ENCODE peak calls at places on chromosomes 4 and X, in eight cellular contexts. G, X, K, Q, J, C, T and V are unnamed samples. For H3K27me3, the result is how much of the 10 kb centered on the place peaks cover.

GRCh38 chrX:19440713-19441112 is 74.6 kb downstream of the MAP3K15 start:
- DNase-seq in G (no peak), T (no peak), Q (no peak), J (no peak), C (peak), X (no peak), K (no peak), V (no peak)

GRCh38 chr4:148007303-148007702 is 275.4 kb downstream of the ARHGAP10 start:
- DNase-seq in T (no peak), Q (peak), J (no peak), K (no peak), C (peak), G (no peak), X (no peak), V (no peak)

GRCh38 chr4:61374612-61374920 is 174.4 kb downstream of the ADGRL3 start:
- DNase-seq in T (no peak), K (no peak), G (no peak), X (no peak), C (peak), Q (no peak), J (no peak), V (no peak)

GRCh38 chr4:94746746-94747145 is 11.0 kb upstream of the BMPR1B start:
- DNase-seq in J (no peak), Q (no peak), G (no peak), C (no peak), T (no peak), X (no peak), K (no peak), V (no peak)

GRCh38 chrX:13752646-13753045 is 18.1 kb downstream of the OFD1 start:
- DNase-seq in T (no peak), G (no peak), X (no peak), J (no peak), Q (no peak), C (no peak), K (no peak), V (no peak)

GRCh38 chrX:13028871-13029336 is 15.5 kb downstream of the FAM9C start:
- DNase-seq in C (no peak), T (no peak), G (no peak), J (no peak), K (no peak), Q (peak), X (no peak), V (no peak)

GRCh38 chr4:67327245-67327860 is 217.9 kb downstream of the CENPC start:
- DNase-seq in K (peak), Q (peak), G (no peak), X (peak), T (peak), J (peak), C (peak), V (peak)

GRCh38 chrX:51860679-51861078 is 32.7 kb upstream of the MAGED1 start:
- DNase-seq in T (no peak), C (peak), J (no peak), K (peak), X (peak), Q (peak), G (no peak), V (no peak)

GRCh38 chr4:47842985-47843384 is 5.1 kb upstream of the CORIN start:
- DNase-seq in G (no peak), K (no peak), X (no peak), C (no peak), Q (no peak), T (no peak), J (no peak), V (no peak)

GRCh38 chrX:110373310-110373709 is 14.7 kb downstream of the RTL9 start:
- DNase-seq in C (no peak), K (no peak), T (no peak), J (no peak), G (no peak), X (no peak), Q (no peak), V (no peak)

GRCh38 chr4:17556498-17556897 is 20.5 kb upstream of the LAP3 start:
- DNase-seq in Q (no peak), K (no peak), T (no peak), X (no peak), C (no peak), J (no peak), G (no peak), V (no peak)

GRCh38 chrX:115462406-115462805 is 98.6 kb upstream of the PLS3 start:
- DNase-seq in G (no peak), X (no peak), J (no peak), C (peak), T (no peak), K (no peak), Q (no peak), V (no peak)

GRCh38 chr4:14994242-14994641 is 8.0 kb upstream of the CPEB2 start:
- DNase-seq in C (peak), J (no peak), G (no peak), K (no peak), X (no peak), Q (no peak), T (no peak), V (no peak)

GRCh38 chrX:42375080-42375479 is 402.9 kb downstream of the PPP1R2C start:
- DNase-seq in K (no peak), T (no peak), Q (peak), C (no peak), G (no peak), X (no peak), J (no peak), V (no peak)

GRCh38 chr4:77203380-77204197 is 46.6 kb downstream of the CCNG2 start:
- DNase-seq in G (no peak), Q (peak), C (peak), K (peak), X (peak), J (peak), T (peak), V (peak)

GRCh38 chr4:54017974-54018373 is 46.4 kb downstream of the CHIC2 start:
- DNase-seq in J (no peak), X (no peak), T (no peak), K (no peak), G (no peak), C (no peak), Q (no peak), V (no peak)

GRCh38 chr4:7192252-7193039 is at the start of gene SORCS2:
- DNase-seq in Q (peak), K (peak), X (peak), J (peak), C (no peak), T (no peak), G (no peak), V (no peak)

GRCh38 chr4:107586321-107586720 is 133.7 kb downstream of the PAPSS1 start:
- DNase-seq in C (no peak), T (no peak), J (no peak), Q (no peak), K (no peak), X (no peak), G (no peak), V (no peak)

GRCh38 chrX:39896951-39897740 is 200.6 kb downstream of the BCOR start:
- DNase-seq in J (peak), T (peak), X (no peak), G (no peak), Q (peak), C (peak), K (no peak), V (no peak)

GRCh38 chrX:34491126-34491525 is 166.0 kb downstream of the TMEM47 start:
- DNase-seq in G (no peak), X (no peak), Q (no peak), K (no peak), C (no peak), J (no peak), T (no peak), V (no peak)

DNA sequence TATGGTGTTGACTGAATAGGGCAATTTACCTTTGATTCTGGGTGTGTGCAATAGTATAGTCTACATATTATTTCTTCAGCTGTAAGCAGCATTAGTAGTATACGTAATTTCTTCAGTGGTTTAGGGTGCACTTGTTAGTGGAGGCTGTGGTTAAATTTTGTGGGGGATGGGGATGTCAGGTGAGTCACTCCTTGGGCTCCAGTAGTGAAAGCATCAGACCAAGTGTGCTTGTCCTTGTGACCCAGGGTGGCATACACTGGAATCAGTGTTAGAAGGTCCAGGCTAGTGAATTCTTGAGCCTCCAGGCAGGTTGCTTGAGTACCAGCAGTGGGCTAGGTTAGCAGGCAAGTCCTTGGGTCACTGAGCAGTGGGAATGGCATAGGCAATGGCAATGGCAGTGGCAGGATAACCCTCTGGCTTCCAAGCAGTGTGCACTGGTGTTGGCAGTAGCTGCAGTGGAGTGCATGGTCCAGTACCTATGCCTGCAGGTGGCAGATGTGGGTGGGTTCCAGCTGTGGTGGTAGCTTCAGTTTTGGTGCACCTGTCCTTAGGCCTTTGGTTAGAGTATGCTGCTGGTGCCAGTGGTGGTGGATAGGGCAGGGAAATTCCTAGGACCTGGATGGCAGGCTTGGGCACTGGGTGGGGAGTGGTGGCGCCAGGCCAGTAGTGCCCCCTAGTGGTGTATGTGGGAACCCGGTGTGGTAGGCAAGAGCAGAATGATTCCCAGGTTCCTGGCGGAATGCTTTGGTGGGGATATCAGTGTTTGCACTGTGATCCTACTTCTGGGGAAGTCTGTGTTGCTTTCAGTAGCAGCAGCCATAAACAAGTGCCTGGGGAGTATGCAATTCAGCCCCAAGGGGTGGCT is 531.0 kb downstream of the SMARCA1 start:
- DNase-seq in C (no peak), T (no peak), J (no peak), X (no peak), Q (no peak), K (peak), G (no peak), V (no peak)
- TF ChIP-seq CTCF in C (no peak), T (no peak), J (peak), X (no peak), Q (no peak), K (no peak), G (no peak), V (no peak)

GRCh38 chr4:153432971-153433752 is 33.0 kb upstream of the TMEM131L start:
- DNase-seq in X (peak), J (peak), Q (peak), C (peak), T (peak), G (peak), K (no peak), V (peak)
- H3K27ac ChIP-seq in X (no peak), J (no peak), Q (no peak), C (no peak), T (no peak), G (no peak), K (no peak), V (peak)

GRCh38 chrX:124518888-124519287 is 172.5 kb downstream of the SH2D1A start:
- DNase-seq in C (peak), T (no peak), K (no peak), G (no peak), Q (no peak), J (no peak), X (no peak), V (no peak)
- H3K27me3 ChIP-seq in C (under half), T (under half), K (under half), G (under half), Q (under half), J (under half), X (under half), V (under half)

GRCh38 chrX:56498756-56499155 is 64.7 kb upstream of the UBQLN2 start:
- DNase-seq in J (no peak), C (no peak), X (no peak), K (no peak), T (no peak), Q (no peak), G (no peak), V (no peak)

GRCh38 chrX:56499372-56499771 is 64.1 kb upstream of the UBQLN2 start:
- DNase-seq in J (no peak), X (no peak), G (no peak), K (no peak), T (no peak), C (no peak), Q (no peak), V (no peak)

GRCh38 chrX:56505866-56506265 is 57.6 kb upstream of the UBQLN2 start:
- DNase-seq in G (no peak), Q (peak), K (no peak), X (no peak), J (no peak), T (no peak), C (no peak), V (no peak)

GRCh38 chrX:56503941-56504673 is 59.3 kb upstream of the UBQLN2 start:
- DNase-seq in X (no peak), G (no peak), K (no peak), Q (peak), J (no peak), T (no peak), C (no peak), V (no peak)
- TF ChIP-seq CTCF in X (no peak), G (no peak), K (no peak), Q (no peak), J (no peak), T (no peak), C (no peak), V (no peak)

DNA sequence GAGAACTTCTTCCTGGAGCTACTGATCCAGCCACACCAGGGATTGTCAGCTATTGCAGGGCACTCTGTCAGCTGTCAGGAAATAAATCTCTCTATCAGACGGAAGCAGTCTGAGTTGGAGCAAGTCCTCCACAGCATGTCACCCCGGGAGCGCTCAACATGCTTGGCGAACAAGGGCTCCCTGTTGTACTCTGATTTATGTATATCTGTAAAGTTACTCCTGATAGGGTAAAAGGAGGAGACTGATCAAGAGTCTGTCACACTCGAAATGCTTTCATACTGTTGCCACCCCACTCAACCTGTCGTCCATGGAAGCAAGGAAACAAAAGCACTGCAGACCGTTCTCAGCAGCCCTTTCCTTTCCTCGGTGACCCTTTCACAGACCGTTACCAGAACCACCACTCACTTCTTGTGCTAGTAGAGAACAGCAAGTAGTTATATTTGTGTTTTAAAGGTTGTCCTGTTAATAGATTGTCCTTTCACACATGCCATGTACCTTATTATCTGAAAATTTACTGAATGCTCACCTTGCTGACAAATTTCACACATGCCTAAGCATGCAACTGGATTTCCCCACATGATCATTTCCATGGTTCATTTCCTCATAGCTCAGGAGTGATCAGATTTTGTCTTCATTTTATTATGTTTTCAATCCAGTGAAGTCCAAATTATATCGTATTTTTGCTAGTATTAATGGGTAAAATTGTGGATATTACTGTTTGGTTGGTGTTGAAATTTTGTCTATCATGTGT is 2108.9 kb upstream of the TENM3 start:
- DNase-seq in J (no peak), T (no peak), X (no peak), Q (peak), G (no peak), K (no peak), C (no peak), V (no peak)
- H3K27ac ChIP-seq in J (no peak), T (no peak), X (peak), Q (no peak), G (no peak), K (no peak), C (no peak), V (no peak)

DNA sequence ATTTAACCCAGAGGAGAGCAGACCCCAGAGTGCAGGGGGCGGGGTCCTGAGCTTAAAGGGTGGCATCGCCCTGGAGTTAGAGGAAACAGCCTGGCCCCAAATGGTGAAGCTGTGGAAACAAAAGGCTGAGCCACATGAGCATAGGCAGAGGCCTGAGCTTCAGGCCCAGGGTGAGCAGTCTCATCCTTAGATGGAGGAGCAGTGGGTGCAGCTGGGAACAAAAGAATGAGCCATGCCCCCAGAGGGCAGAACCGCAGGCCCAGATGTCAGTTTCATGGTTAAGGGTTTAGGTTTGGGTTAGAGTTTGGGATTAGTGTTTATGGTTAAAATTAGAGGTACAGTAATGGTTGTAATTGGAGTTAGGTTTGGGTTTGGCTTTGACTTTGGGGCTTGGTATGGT is 44.4 kb upstream of the IL9R start:
- DNase-seq in G (no peak), X (no peak), C (no peak), J (no peak), T (no peak), K (no peak), Q (no peak), V (no peak)
- H3K27me3 ChIP-seq in G (under half), X (under half), C (under half), J (under half), T (under half), K (under half), Q (under half), V (under half)

GRCh38 chr4:104693601-104694201 is 199.0 kb upstream of the CXXC4 start:
- DNase-seq in K (peak), T (no peak), X (no peak), Q (no peak), J (no peak), C (no peak), G (no peak), V (no peak)
- TF ChIP-seq CTCF in K (peak), T (no peak), X (no peak), Q (peak), J (peak), C (peak), G (peak), V (no peak)

DNA sequence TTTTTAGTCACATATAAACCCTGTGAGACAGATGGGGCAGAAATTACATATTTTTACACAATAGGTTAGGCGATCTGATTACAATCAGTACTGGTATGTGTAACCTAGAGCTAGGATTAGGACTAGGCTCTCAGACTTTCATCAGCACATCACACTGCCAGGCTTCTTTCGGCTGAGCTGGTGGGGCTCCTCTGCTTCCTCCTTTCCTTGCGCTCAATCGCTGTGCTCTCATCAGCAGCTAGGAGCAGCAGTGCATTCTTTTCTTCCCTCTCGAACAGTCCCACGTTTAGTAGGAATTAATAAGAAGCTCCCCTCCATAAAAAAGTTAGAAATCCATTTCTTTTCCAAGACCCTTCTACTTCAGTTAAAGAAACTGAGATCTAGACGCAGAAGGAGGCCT is 350.4 kb downstream of the SPRY1 start:
- DNase-seq in K (no peak), J (no peak), X (no peak), C (no peak), T (no peak), Q (no peak), G (no peak), V (no peak)
- H3K27ac ChIP-seq in K (no peak), J (peak), X (no peak), C (no peak), T (no peak), Q (peak), G (no peak), V (no peak)

DNA sequence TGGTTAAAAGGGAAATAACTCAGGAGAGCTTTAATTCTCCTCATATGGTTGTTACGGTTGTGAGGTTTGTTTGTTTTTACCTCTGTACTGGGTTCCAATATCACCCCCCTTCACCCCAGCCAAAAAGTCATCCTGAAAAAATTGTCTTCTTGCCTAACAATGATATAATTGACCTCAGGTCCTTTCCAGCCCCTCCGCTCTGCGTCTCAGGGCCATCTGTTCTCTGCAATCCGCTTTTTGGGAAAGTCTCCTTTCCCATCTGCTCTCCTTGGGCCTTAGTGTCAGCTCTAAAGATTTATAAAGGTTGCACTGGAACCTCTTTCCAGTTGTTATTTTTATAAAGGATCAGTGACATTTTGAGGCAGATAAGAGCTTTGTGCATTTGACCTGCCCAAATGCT is 33.9 kb downstream of the DLG3 start:
- DNase-seq in G (no peak), Q (no peak), J (no peak), T (no peak), K (no peak), C (no peak), X (no peak), V (no peak)
- H3K27me3 ChIP-seq in G (under half), Q (under half), J (under half), T (under half), K (under half), C (under half), X (under half), V (under half)